ENCODE peak calls at places on chromosomes 3 and 15, in eight cellular contexts. One of them, this sample, is unnamed.

GRCh38 chr3:9514956-9515355 is 38.7 kb downstream of the LHFPL4 start:
- DNase-seq in fibroblast of lung: no peak
- DNase-seq in cardiac muscle cell: no peak
- DNase-seq in heart right ventricle: no peak
- DNase-seq in brain microvascular endothelial cell: no peak
- DNase-seq in vagina: no peak
- DNase-seq in body of pancreas: no peak
- DNase-seq in substantia nigra: no peak
- DNase-seq in this sample: no peak

GRCh38 chr3:66441124-66441523 is 59.7 kb downstream of the LRIG1 start:
- DNase-seq in fibroblast of lung: peak; percentile 40
- DNase-seq in cardiac muscle cell: peak; percentile 34
- DNase-seq in heart right ventricle: no peak
- DNase-seq in brain microvascular endothelial cell: no peak
- DNase-seq in vagina: no peak
- DNase-seq in body of pancreas: no peak
- DNase-seq in substantia nigra: no peak
- DNase-seq in this sample: no peak

GRCh38 chr15:70113304-70113700 is 15.6 kb upstream of the TLE3 start:
- DNase-seq in fibroblast of lung: no peak
- DNase-seq in cardiac muscle cell: no peak
- DNase-seq in heart right ventricle: no peak
- DNase-seq in brain microvascular endothelial cell: no peak
- DNase-seq in vagina: no peak
- DNase-seq in body of pancreas: peak; percentile 67
- DNase-seq in substantia nigra: no peak
- DNase-seq in this sample: no peak

GRCh38 chr3:195886181-195887141 is 21.9 kb downstream of the TNK2 start:
- DNase-seq in fibroblast of lung: no peak
- DNase-seq in cardiac muscle cell: peak; percentile 68
- DNase-seq in heart right ventricle: peak; percentile 50
- DNase-seq in brain microvascular endothelial cell: no peak
- DNase-seq in vagina: no peak
- DNase-seq in body of pancreas: no peak
- DNase-seq in substantia nigra: no peak
- DNase-seq in this sample: no peak

GRCh38 chr3:86990171-86990733 is 697 bp downstream of the VGLL3 start:
- DNase-seq in fibroblast of lung: no peak
- DNase-seq in cardiac muscle cell: no peak
- DNase-seq in heart right ventricle: no peak
- DNase-seq in brain microvascular endothelial cell: no peak
- DNase-seq in vagina: no peak
- DNase-seq in body of pancreas: peak; percentile 65
- DNase-seq in substantia nigra: no peak
- DNase-seq in this sample: no peak

GRCh38 chr3:9147215-9147895 is 102.1 kb downstream of the SRGAP3 start:
- DNase-seq in fibroblast of lung: no peak
- DNase-seq in cardiac muscle cell: no peak
- DNase-seq in heart right ventricle: no peak
- DNase-seq in brain microvascular endothelial cell: no peak
- DNase-seq in vagina: no peak
- DNase-seq in body of pancreas: no peak
- DNase-seq in substantia nigra: no peak
- DNase-seq in this sample: no peak

GRCh38 chr15:69319384-69320375 is 21.0 kb downstream of the PAQR5 start:
- DNase-seq in fibroblast of lung: no peak
- DNase-seq in cardiac muscle cell: no peak
- DNase-seq in heart right ventricle: no peak
- DNase-seq in brain microvascular endothelial cell: no peak
- DNase-seq in vagina: peak; percentile 82
- DNase-seq in body of pancreas: no peak
- DNase-seq in substantia nigra: no peak
- DNase-seq in this sample: no peak

GRCh38 chr15:77974098-77974414 is 103.5 kb downstream of the TBC1D2B start:
- DNase-seq in fibroblast of lung: peak; percentile 75
- DNase-seq in cardiac muscle cell: peak; percentile 71
- DNase-seq in heart right ventricle: peak; percentile 64
- DNase-seq in brain microvascular endothelial cell: peak; percentile 31
- DNase-seq in vagina: no peak
- DNase-seq in body of pancreas: peak; percentile 51
- DNase-seq in substantia nigra: peak; percentile 64
- DNase-seq in this sample: peak; percentile 20

GRCh38 chr3:125358923-125359322 is 16.2 kb downstream of the ZNF148 start:
- DNase-seq in fibroblast of lung: no peak
- DNase-seq in cardiac muscle cell: no peak
- DNase-seq in heart right ventricle: no peak
- DNase-seq in brain microvascular endothelial cell: no peak
- DNase-seq in vagina: no peak
- DNase-seq in body of pancreas: no peak
- DNase-seq in substantia nigra: no peak
- DNase-seq in this sample: no peak

GRCh38 chr15:50275908-50276307 is 10.4 kb upstream of the HDC start:
- DNase-seq in fibroblast of lung: no peak
- DNase-seq in cardiac muscle cell: no peak
- DNase-seq in heart right ventricle: no peak
- DNase-seq in brain microvascular endothelial cell: no peak
- DNase-seq in vagina: no peak
- DNase-seq in body of pancreas: no peak
- DNase-seq in substantia nigra: no peak
- DNase-seq in this sample: no peak

GRCh38 chr15:25597576-25597975 is 158.8 kb upstream of the UBE3A start:
- DNase-seq in fibroblast of lung: no peak
- DNase-seq in cardiac muscle cell: peak; percentile 1
- DNase-seq in heart right ventricle: no peak
- DNase-seq in brain microvascular endothelial cell: no peak
- DNase-seq in vagina: no peak
- DNase-seq in body of pancreas: no peak
- DNase-seq in substantia nigra: no peak
- DNase-seq in this sample: no peak
- H3K27ac ChIP-seq in fibroblast of lung: no peak overlapping the region
- H3K27ac ChIP-seq in cardiac muscle cell: no peak overlapping the region
- H3K27ac ChIP-seq in heart right ventricle: peak overlapping the region; percentile 24
- H3K27ac ChIP-seq in brain microvascular endothelial cell: no peak overlapping the region
- H3K27ac ChIP-seq in vagina: no peak overlapping the region
- H3K27ac ChIP-seq in body of pancreas: no peak overlapping the region
- H3K27ac ChIP-seq in substantia nigra: no peak overlapping the region
- H3K27ac ChIP-seq in this sample: no peak overlapping the region

GRCh38 chr15:99176757-99177156 is 71.9 kb downstream of the SYNM start:
- DNase-seq in fibroblast of lung: no peak
- DNase-seq in cardiac muscle cell: no peak
- DNase-seq in heart right ventricle: no peak
- DNase-seq in brain microvascular endothelial cell: no peak
- DNase-seq in vagina: no peak
- DNase-seq in body of pancreas: no peak
- DNase-seq in substantia nigra: no peak
- DNase-seq in this sample: no peak
- H3K27ac ChIP-seq in fibroblast of lung: no peak overlapping the region
- H3K27ac ChIP-seq in cardiac muscle cell: no peak overlapping the region
- H3K27ac ChIP-seq in heart right ventricle: no peak overlapping the region
- H3K27ac ChIP-seq in brain microvascular endothelial cell: no peak overlapping the region
- H3K27ac ChIP-seq in vagina: no peak overlapping the region
- H3K27ac ChIP-seq in body of pancreas: no peak overlapping the region
- H3K27ac ChIP-seq in substantia nigra: no peak overlapping the region
- H3K27ac ChIP-seq in this sample: no peak overlapping the region

GRCh38 chr3:186361246-186361611 is 805 bp downstream of the DGKG start:
- DNase-seq in fibroblast of lung: no peak
- DNase-seq in cardiac muscle cell: no peak
- DNase-seq in heart right ventricle: no peak
- DNase-seq in brain microvascular endothelial cell: no peak
- DNase-seq in vagina: peak; percentile 67
- DNase-seq in body of pancreas: no peak
- DNase-seq in substantia nigra: no peak
- DNase-seq in this sample: no peak
- H3K27ac ChIP-seq in fibroblast of lung: no peak overlapping the region
- H3K27ac ChIP-seq in cardiac muscle cell: no peak overlapping the region
- H3K27ac ChIP-seq in heart right ventricle: peak overlapping the region; percentile 83
- H3K27ac ChIP-seq in brain microvascular endothelial cell: no peak overlapping the region
- H3K27ac ChIP-seq in vagina: peak overlapping the region; percentile 58
- H3K27ac ChIP-seq in body of pancreas: no peak overlapping the region
- H3K27ac ChIP-seq in substantia nigra: peak overlapping the region; percentile 2
- H3K27ac ChIP-seq in this sample: no peak overlapping the region

GRCh38 chr15:101804375-101804774 is 1.1 kb downstream of the OR4F6 start:
- DNase-seq in fibroblast of lung: no peak
- DNase-seq in cardiac muscle cell: no peak
- DNase-seq in heart right ventricle: no peak
- DNase-seq in brain microvascular endothelial cell: no peak
- DNase-seq in vagina: no peak
- DNase-seq in body of pancreas: no peak
- DNase-seq in substantia nigra: no peak
- DNase-seq in this sample: no peak

GRCh38 chr15:101804941-101805340 is 1.6 kb downstream of the OR4F6 start:
- DNase-seq in fibroblast of lung: no peak
- DNase-seq in cardiac muscle cell: no peak
- DNase-seq in heart right ventricle: no peak
- DNase-seq in brain microvascular endothelial cell: no peak
- DNase-seq in vagina: no peak
- DNase-seq in body of pancreas: no peak
- DNase-seq in substantia nigra: no peak
- DNase-seq in this sample: no peak

GRCh38 chr15:101807345-101807945 is 4.1 kb downstream of the OR4F6 start:
- DNase-seq in fibroblast of lung: peak; percentile 65
- DNase-seq in cardiac muscle cell: no peak
- DNase-seq in heart right ventricle: no peak
- DNase-seq in brain microvascular endothelial cell: no peak
- DNase-seq in vagina: no peak
- DNase-seq in body of pancreas: no peak
- DNase-seq in substantia nigra: no peak
- DNase-seq in this sample: peak; percentile 54

GRCh38 chr15:101803676-101804075 is 367 bp downstream of the OR4F6 start:
- DNase-seq in fibroblast of lung: no peak
- DNase-seq in cardiac muscle cell: no peak
- DNase-seq in heart right ventricle: no peak
- DNase-seq in brain microvascular endothelial cell: no peak
- DNase-seq in vagina: no peak
- DNase-seq in body of pancreas: no peak
- DNase-seq in substantia nigra: no peak
- DNase-seq in this sample: no peak

DNA sequence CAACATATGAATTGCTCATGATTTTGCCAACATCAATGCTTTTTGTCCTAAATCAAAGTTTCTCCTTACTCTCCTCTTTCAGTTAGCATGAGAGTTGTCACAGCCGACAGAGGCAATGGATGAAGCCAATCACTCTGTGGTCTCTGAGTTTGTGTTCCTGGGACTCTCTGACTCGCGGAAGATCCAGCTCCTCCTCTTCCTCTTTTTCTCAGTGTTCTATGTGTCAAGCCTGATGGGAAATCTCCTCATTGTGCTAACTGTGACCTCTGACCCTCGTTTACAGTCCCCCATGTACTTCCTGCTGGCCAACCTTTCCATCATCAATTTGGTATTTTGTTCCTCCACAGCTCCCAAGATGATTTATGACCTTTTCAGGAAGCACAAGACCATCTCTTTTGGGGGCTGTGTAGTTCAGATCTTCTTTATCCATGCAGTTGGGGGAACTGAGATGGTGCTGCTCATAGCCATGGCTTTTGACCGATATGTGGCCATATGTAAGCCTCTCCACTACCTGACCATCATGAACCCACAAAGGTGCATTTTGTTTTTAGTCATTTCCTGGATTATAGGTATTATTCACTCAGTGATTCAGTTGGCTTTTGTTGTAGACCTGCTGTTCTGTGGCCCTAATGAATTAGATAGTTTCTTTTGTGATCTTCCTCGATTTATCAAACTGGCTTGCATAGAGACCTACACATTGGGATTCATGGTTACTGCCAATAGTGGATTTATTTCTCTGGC is 2.5 kb downstream of the OR4F6 start:
- DNase-seq in fibroblast of lung: no peak
- DNase-seq in cardiac muscle cell: no peak
- DNase-seq in heart right ventricle: no peak
- DNase-seq in brain microvascular endothelial cell: no peak
- DNase-seq in vagina: no peak
- DNase-seq in body of pancreas: no peak
- DNase-seq in substantia nigra: no peak
- DNase-seq in this sample: no peak
- H3K27ac ChIP-seq in fibroblast of lung: no peak overlapping the region
- H3K27ac ChIP-seq in cardiac muscle cell: no peak overlapping the region
- H3K27ac ChIP-seq in heart right ventricle: no peak overlapping the region
- H3K27ac ChIP-seq in brain microvascular endothelial cell: no peak overlapping the region
- H3K27ac ChIP-seq in vagina: no peak overlapping the region
- H3K27ac ChIP-seq in body of pancreas: no peak overlapping the region
- H3K27ac ChIP-seq in substantia nigra: no peak overlapping the region
- H3K27ac ChIP-seq in this sample: no peak overlapping the region

GRCh38 chr3:194315965-194316361 is 35.2 kb downstream of the CPN2 start:
- DNase-seq in fibroblast of lung: no peak
- DNase-seq in cardiac muscle cell: peak; percentile 56
- DNase-seq in heart right ventricle: no peak
- DNase-seq in brain microvascular endothelial cell: no peak
- DNase-seq in vagina: no peak
- DNase-seq in body of pancreas: no peak
- DNase-seq in substantia nigra: no peak
- DNase-seq in this sample: no peak
- H3K27ac ChIP-seq in fibroblast of lung: no peak overlapping the region
- H3K27ac ChIP-seq in cardiac muscle cell: no peak overlapping the region
- H3K27ac ChIP-seq in heart right ventricle: no peak overlapping the region
- H3K27ac ChIP-seq in brain microvascular endothelial cell: no peak overlapping the region
- H3K27ac ChIP-seq in vagina: peak overlapping the region; percentile 41
- H3K27ac ChIP-seq in body of pancreas: no peak overlapping the region
- H3K27ac ChIP-seq in substantia nigra: no peak overlapping the region
- H3K27ac ChIP-seq in this sample: no peak overlapping the region

DNA sequence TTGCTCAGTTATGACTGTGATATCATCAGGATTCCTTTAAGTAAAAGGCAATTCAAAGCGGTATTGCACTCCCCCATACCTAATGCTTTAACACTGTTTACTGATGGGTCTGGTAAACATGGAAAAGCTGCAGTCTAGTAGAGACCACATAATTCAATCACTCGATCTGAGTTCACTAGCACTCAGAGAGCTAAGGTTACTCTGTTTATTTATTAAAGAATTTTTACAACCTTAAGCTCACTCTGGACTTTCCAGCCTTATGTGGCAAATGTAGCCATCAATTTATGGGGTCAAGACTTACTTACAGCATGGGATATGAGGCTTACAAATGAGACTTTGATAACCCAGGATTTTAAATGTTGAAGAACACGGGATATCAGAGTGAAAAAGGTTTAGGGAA is 18.4 kb upstream of the CCR2 start:
- DNase-seq in fibroblast of lung: no peak
- DNase-seq in cardiac muscle cell: no peak
- DNase-seq in heart right ventricle: no peak
- DNase-seq in brain microvascular endothelial cell: no peak
- DNase-seq in vagina: no peak
- DNase-seq in body of pancreas: no peak
- DNase-seq in substantia nigra: no peak
- DNase-seq in this sample: no peak
- H3K27ac ChIP-seq in fibroblast of lung: no peak overlapping the region
- H3K27ac ChIP-seq in cardiac muscle cell: no peak overlapping the region
- H3K27ac ChIP-seq in heart right ventricle: no peak overlapping the region
- H3K27ac ChIP-seq in brain microvascular endothelial cell: no peak overlapping the region
- H3K27ac ChIP-seq in vagina: no peak overlapping the region
- H3K27ac ChIP-seq in body of pancreas: no peak overlapping the region
- H3K27ac ChIP-seq in substantia nigra: no peak overlapping the region
- H3K27ac ChIP-seq in this sample: no peak overlapping the region

DNA sequence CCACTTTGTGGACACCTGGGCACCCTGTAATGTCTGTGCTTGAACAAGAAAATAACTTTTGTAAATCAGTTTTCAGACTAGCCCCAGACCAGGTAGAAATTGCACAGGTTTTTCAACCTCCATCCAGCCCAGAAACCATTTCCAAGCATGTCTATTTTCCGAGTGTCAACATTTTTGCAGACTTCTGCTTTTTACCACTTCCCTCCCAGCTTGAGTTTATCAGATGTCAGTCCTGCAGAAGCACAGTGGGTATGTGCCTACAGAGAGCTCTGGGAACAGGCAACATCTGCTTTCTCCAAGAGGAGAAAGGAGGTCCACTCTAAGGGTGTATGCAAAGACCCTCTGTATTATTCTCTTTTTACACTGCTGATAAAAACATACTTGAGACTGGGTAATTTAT is 83.9 kb downstream of the LRRK1 start:
- DNase-seq in fibroblast of lung: no peak
- DNase-seq in cardiac muscle cell: no peak
- DNase-seq in heart right ventricle: peak; percentile 1
- DNase-seq in brain microvascular endothelial cell: no peak
- DNase-seq in vagina: peak; percentile 3
- DNase-seq in body of pancreas: no peak
- DNase-seq in substantia nigra: no peak
- DNase-seq in this sample: no peak
- H3K27ac ChIP-seq in fibroblast of lung: no peak overlapping the region
- H3K27ac ChIP-seq in cardiac muscle cell: no peak overlapping the region
- H3K27ac ChIP-seq in heart right ventricle: no peak overlapping the region
- H3K27ac ChIP-seq in brain microvascular endothelial cell: no peak overlapping the region
- H3K27ac ChIP-seq in vagina: no peak overlapping the region
- H3K27ac ChIP-seq in body of pancreas: no peak overlapping the region
- H3K27ac ChIP-seq in substantia nigra: no peak overlapping the region
- H3K27ac ChIP-seq in this sample: no peak overlapping the region